ENCODE peak calls at places on chromosome 11, in four cellular contexts. L, M, S and W are unnamed samples.

GRCh38 chr11:7671807-7672206 is 1.5 kb downstream of the CYB5R2 start:
- DNase-seq in M (peak; percentile 54), L (no peak), S (no peak), W (no peak)

GRCh38 chr11:101475699-101476098 is 108.1 kb downstream of the TRPC6 start:
- DNase-seq in S (no peak), L (no peak), M (no peak), W (no peak)

GRCh38 chr11:30424336-30424735 is 101.4 kb downstream of the ARL14EP start:
- DNase-seq in S (no peak), L (no peak), M (no peak), W (no peak)

GRCh38 chr11:103529217-103529684 is 420.0 kb downstream of the DYNC2H1 start:
- DNase-seq in M (no peak), S (peak; percentile 27), L (peak; percentile 59), W (no peak)

GRCh38 chr11:71386232-71386631 is 62.0 kb downstream of the DHCR7 start:
- DNase-seq in S (no peak), M (no peak), L (no peak), W (no peak)

GRCh38 chr11:57459112-57460016 is 964 bp upstream of the RTN4RL2 start:
- DNase-seq in M (no peak), S (peak; percentile 75), L (no peak), W (no peak)

GRCh38 chr11:134026655-134027343 is 42.1 kb upstream of the JAM3 start:
- DNase-seq in L (no peak), M (no peak), S (no peak), W (no peak)

GRCh38 chr11:105609341-105609781 is 512 bp upstream of the GRIA4 start:
- DNase-seq in M (no peak), S (no peak), L (peak; percentile 25), W (peak; percentile 3)

GRCh38 chr11:123616505-123617198 is 37.8 kb downstream of the SCN3B start:
- DNase-seq in L (peak; percentile 37), S (no peak), M (no peak), W (no peak)

GRCh38 chr11:86773878-86774277 is 26.5 kb upstream of the PRSS23 start:
- DNase-seq in L (no peak), M (no peak), S (no peak), W (no peak)

GRCh38 chr11:110425751-110426545 is 3.8 kb upstream of the FDX1 start:
- DNase-seq in S (peak; percentile 76), M (no peak), L (peak; percentile 87), W (peak; percentile 20)

GRCh38 chr11:64156235-64157011 is 9.5 kb downstream of the MACROD1 start:
- DNase-seq in S (no peak), L (no peak), M (no peak), W (no peak)

GRCh38 chr11:93000511-93001476 is 31.3 kb downstream of the MTNR1B start:
- DNase-seq in M (no peak), L (peak; percentile 75), S (no peak), W (peak; percentile 53)

GRCh38 chr11:120031612-120032600 is 106.0 kb downstream of the TRIM29 start:
- DNase-seq in L (no peak), M (no peak), S (no peak), W (no peak)

GRCh38 chr11:27291302-27291889 is 71.6 kb downstream of the CCDC34 start:
- DNase-seq in L (no peak), M (no peak), S (peak; percentile 48), W (no peak)

GRCh38 chr11:1564535-1565172 is 7.4 kb downstream of the DUSP8 start:
- DNase-seq in M (no peak), S (peak; percentile 65), L (peak; percentile 89), W (peak; percentile 79)

GRCh38 chr11:34344410-34345011 is 13.3 kb downstream of the ABTB2 start:
- DNase-seq in L (no peak), S (no peak), M (no peak), W (no peak)

GRCh38 chr11:113989381-113989780 is 14.5 kb downstream of the HTR3A start:
- DNase-seq in M (no peak), L (no peak), S (no peak), W (no peak)

GRCh38 chr11:60504219-60504618 is 11.0 kb upstream of the MS4A13 start:
- DNase-seq in S (no peak), M (no peak), L (no peak), W (no peak)

GRCh38 chr11:119481021-119481666 is 58.2 kb upstream of the THY1 start:
- DNase-seq in L (peak; percentile 89), M (peak; percentile 51), S (peak; percentile 66), W (peak; percentile 76)

GRCh38 chr11:9953994-9954626 is 290.2 kb downstream of the SWAP70 start:
- DNase-seq in S (no peak), M (no peak), L (no peak), W (no peak)

GRCh38 chr11:104254347-104254746 is 90.4 kb upstream of the PDGFD start:
- DNase-seq in M (peak; percentile 7), L (peak; percentile 14), S (no peak), W (peak; percentile 17)

GRCh38 chr11:94473177-94473799 is 20.4 kb downstream of the MRE11 start:
- DNase-seq in L (peak; percentile 51), M (peak; percentile 81), S (no peak), W (no peak)

GRCh38 chr11:108886608-108887007 is 221.7 kb downstream of the DDX10 start:
- DNase-seq in S (no peak), L (peak; percentile 59), M (no peak), W (no peak)

GRCh38 chr11:118152552-118153471 is at the start of gene SCN4B:
- DNase-seq in S (peak; percentile 68), L (peak; percentile 18), M (no peak), W (peak; percentile 48)

GRCh38 chr11:65057526-65057925 is 827 bp downstream of the NAALADL1 start:
- DNase-seq in L (no peak), S (no peak), M (no peak), W (no peak)

GRCh38 chr11:117502285-117502856 is 174.7 kb downstream of the CEP164 start:
- DNase-seq in M (no peak), L (no peak), S (no peak), W (no peak)

GRCh38 chr11:122102426-122102825 is 13.6 kb downstream of the BLID start:
- DNase-seq in M (no peak), L (no peak), S (no peak), W (no peak)